ENCODE peak calls at places on chromosomes 4 and X, in eight cellular contexts. J is A549, C is fibroblast of lung, E is IMR-90, G is activated B cell treated with CpG ODN at 0.5 μM for 24 hours, L is hepatocyte, Z is MCF 10A, D is upper lobe of right lung. B is an unnamed sample.
A peak's percentile ranks its signal among the peaks of the same experiment; 100 is the strongest.

GRCh38 chr4:54277691-54278090 is 48.6 kb downstream of the PDGFRA start:
- DNase-seq in G (no peak), L (peak; percentile 38), C (peak; percentile 66), J (no peak), E (peak; percentile 92), D (no peak), Z (peak; percentile 65), B (peak; percentile 29)

GRCh38 chr4:152936446-152937279 is 540 bp downstream of the FHDC1 start:
- DNase-seq in G (peak; percentile 34), L (peak; percentile 53), E (peak; percentile 16), Z (peak; percentile 46), J (peak; percentile 22), D (peak; percentile 77), C (no peak), B (peak; percentile 65)

GRCh38 chrX:118530537-118530936 is 34.9 kb downstream of the DOCK11 start:
- DNase-seq in D (no peak), Z (peak; percentile 17), E (peak; percentile 48), C (peak; percentile 65), J (no peak), G (no peak), L (no peak), B (no peak)

GRCh38 chr4:76781698-76782595 is 116.0 kb downstream of the SOWAHB start:
- DNase-seq in G (no peak), L (no peak), J (no peak), E (peak; percentile 98), Z (peak; percentile 98), C (peak; percentile 95), D (no peak), B (peak; percentile 45)

GRCh38 chrX:138794285-138794684 is 82.8 kb upstream of the FGF13 start:
- DNase-seq in Z (peak; percentile 32), L (no peak), C (no peak), E (no peak), J (no peak), D (no peak), G (no peak), B (no peak)

GRCh38 chrX:57451426-57452020 is 140.3 kb upstream of the ZXDB start:
- DNase-seq in Z (no peak), C (no peak), D (no peak), L (no peak), J (no peak), E (no peak), G (no peak), B (no peak)

GRCh38 chrX:97026406-97026805 is 142.7 kb downstream of the RPA4 start:
- DNase-seq in E (peak; percentile 5), C (no peak), L (peak; percentile 21), G (no peak), Z (no peak), J (no peak), D (no peak), B (no peak)

GRCh38 chr4:96293806-96294205 is 453.9 kb downstream of the PDHA2 start:
- DNase-seq in C (no peak), Z (peak; percentile 5), D (no peak), J (no peak), E (no peak), G (no peak), L (no peak), B (no peak)

GRCh38 chrX:2756534-2756933 is 4.7 kb downstream of the XG start:
- DNase-seq in G (no peak), C (no peak), E (no peak), J (no peak), Z (no peak), D (no peak), L (no peak), B (no peak)

GRCh38 chrX:148120151-148120550 is 139.0 kb downstream of the FMR1NB start:
- DNase-seq in C (no peak), Z (no peak), J (no peak), L (no peak), E (no peak), G (no peak), D (no peak), B (no peak)

GRCh38 chr4:148090503-148091476 is 351.4 kb downstream of the NR3C2 start:
- DNase-seq in E (no peak), L (no peak), G (no peak), C (no peak), Z (no peak), D (no peak), J (no peak), B (no peak)

GRCh38 chrX:37871626-37872302 is 24.4 kb upstream of the DYNLT3 start:
- DNase-seq in E (peak; percentile 93), D (no peak), C (peak; percentile 87), L (peak; percentile 30), J (peak; percentile 69), G (no peak), Z (peak; percentile 74), B (no peak)

GRCh38 chr4:186910385-186910784 is 186.7 kb upstream of the FAT1 start:
- DNase-seq in G (no peak), J (no peak), E (no peak), C (no peak), D (no peak), Z (peak; percentile 71), L (no peak), B (no peak)

GRCh38 chrX:108270280-108270679 is 167.9 kb downstream of the COL4A6 start:
- DNase-seq in Z (peak; percentile 54), E (no peak), C (no peak), J (no peak), D (no peak), G (no peak), L (no peak), B (no peak)

GRCh38 chrX:69501433-69501832 is 2.7 kb upstream of the NALF2 start:
- DNase-seq in Z (peak; percentile 44), E (no peak), G (no peak), D (no peak), L (no peak), C (no peak), J (no peak), B (no peak)

GRCh38 chrX:153938226-153938786 is 3.5 kb upstream of the NAA10 start:
- DNase-seq in D (no peak), C (no peak), G (no peak), E (peak; percentile 17), L (no peak), J (no peak), Z (no peak), B (no peak)
- TF ChIP-seq CTCF in D (no peak), C (no peak), G (no peak), E (no peak), L (no peak), J (no peak), Z (no peak), B (no peak)

DNA sequence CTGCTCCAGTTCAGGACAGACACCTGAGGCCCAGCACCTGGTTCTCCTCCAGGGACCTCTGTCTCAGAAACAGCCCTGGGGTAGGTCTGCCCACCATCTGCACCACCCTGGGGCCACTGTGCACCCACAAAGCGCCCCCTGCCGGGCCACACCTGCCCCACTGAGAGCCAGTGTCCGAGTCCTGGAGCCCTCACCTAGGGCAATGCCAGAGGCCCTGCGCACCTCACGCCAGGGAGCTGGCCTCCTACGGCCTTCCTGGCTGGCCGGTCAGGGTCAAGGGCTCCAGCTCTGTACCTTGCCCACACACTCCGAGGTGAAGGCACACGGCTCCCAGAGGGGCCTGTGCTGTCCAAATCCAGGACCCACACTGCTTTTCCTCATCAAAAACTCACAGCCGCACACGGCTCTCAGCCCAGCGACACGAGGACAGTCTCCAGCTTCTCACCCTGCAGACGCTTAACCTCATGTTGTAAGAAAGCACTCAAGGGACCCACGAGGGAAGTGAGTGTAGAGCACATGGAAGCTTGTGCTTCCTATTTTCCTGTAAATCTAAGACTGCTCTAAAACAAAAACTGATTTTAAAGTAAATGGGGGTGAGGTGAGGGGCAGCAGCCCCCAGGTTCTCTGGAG is 5.4 kb downstream of the CTBP1 start:
- DNase-seq in L (peak; percentile 3), Z (no peak), E (no peak), J (no peak), D (no peak), C (no peak), G (no peak), B (no peak)
- TF ChIP-seq CTCF in L (no peak), Z (no peak), E (no peak), J (peak; percentile 15), D (no peak), C (no peak), G (no peak), B (peak; percentile 32)

DNA sequence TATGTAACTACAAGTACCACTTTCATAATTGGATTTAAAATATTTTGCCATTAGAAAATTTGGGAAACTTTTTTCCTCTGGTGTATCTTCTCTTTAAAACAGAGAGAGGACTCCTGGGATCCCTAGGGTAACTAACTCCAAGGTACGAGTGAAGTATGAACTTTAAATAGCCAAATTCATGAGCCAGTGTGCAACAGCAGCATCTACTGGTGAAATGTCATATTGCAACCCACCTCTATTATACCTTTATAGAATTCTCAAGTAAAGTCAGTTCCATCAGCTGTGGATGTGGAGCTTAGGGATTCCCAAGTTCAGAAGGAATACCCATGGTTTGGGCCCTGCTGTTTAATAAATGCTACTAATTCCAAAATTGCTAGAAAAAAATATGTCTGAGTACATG is 282.7 kb upstream of the TAPT1 start:
- DNase-seq in L (no peak), Z (no peak), C (no peak), J (no peak), E (no peak), G (no peak), D (no peak), B (peak; percentile 3)
- TF ChIP-seq CTCF in L (no peak), Z (peak; percentile 15), C (peak; percentile 46), J (no peak), E (peak; percentile 32), G (no peak), D (no peak), B (peak; percentile 23)

GRCh38 chr4:116752027-116752426 is 333.3 kb downstream of the TRAM1L1 start:
- DNase-seq in J (no peak), L (no peak), E (no peak), G (no peak), Z (no peak), C (no peak), D (no peak), B (no peak)
- TF ChIP-seq CTCF in J (no peak), L (no peak), E (no peak), G (no peak), Z (no peak), C (no peak), D (no peak), B (no peak)

DNA sequence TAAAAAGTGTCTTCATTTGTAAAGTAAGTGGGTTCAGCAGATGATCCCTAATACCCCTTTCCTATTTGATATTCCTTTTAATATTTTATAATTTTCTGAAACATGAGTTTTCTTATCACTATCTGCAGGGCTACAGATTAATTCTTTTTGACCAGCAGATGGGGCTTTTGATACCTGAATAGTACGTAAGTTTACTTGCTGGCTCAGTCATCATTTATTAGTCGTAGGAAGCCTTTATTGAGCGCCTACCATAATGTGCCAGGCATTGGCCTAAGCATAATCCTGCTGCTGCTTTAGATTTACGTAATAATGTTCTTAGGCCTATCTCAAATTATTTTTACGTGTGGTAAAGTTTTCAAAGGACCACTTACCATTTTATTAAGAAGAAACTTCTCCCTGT is 33.1 kb downstream of the OSTC start:
- DNase-seq in E (peak; percentile 41), D (no peak), C (peak; percentile 51), L (peak; percentile 21), G (no peak), J (peak; percentile 2), Z (peak; percentile 53), B (no peak)
- TF ChIP-seq CTCF in E (peak; percentile 37), D (peak; percentile 24), C (peak; percentile 34), L (peak; percentile 52), G (no peak), J (peak; percentile 44), Z (peak; percentile 30), B (peak; percentile 16)

B was measured in GM13977.